ENCODE peak calls at places on chromosomes 7 and 10, in six cellular contexts. N is IMR-90, K is K562, V is A549, J is HepG2, R is GM12878. P is an unnamed sample.

GRCh38 chr7:76224695-76225094 is 23.0 kb downstream of the SRRM3 start:
- DNase-seq in V (no peak), J (no peak), N (no peak), R (no peak), K (no peak), P (no peak)

GRCh38 chr10:107059872-107060271 is 104.6 kb downstream of the SORCS1 start:
- DNase-seq in N (no peak), R (no peak), K (no peak), V (no peak), J (no peak), P (no peak)

GRCh38 chr7:106205621-106206222 is 79.1 kb downstream of the NAMPT start:
- DNase-seq in R (peak), J (no peak), K (no peak), N (peak), V (no peak), P (no peak)

GRCh38 chr10:54284526-54285193 is 516.4 kb downstream of the PCDH15 start:
- DNase-seq in R (no peak), N (no peak), K (no peak), J (no peak), V (no peak), P (no peak)

GRCh38 chr10:90407116-90407515 is 450.7 kb downstream of the HTR7 start:
- DNase-seq in K (no peak), V (no peak), J (no peak), R (no peak), N (peak), P (no peak)

GRCh38 chr10:125081931-125082330 is 78.4 kb downstream of the CTBP2 start:
- DNase-seq in J (no peak), R (no peak), V (no peak), N (no peak), K (no peak), P (no peak)

GRCh38 chr7:4233621-4234497 is 448.2 kb upstream of the FOXK1 start:
- DNase-seq in K (no peak), J (no peak), R (no peak), N (no peak), V (no peak), P (no peak)

GRCh38 chr7:155732275-155732674 is 80.0 kb downstream of the SHH start:
- DNase-seq in V (no peak), K (no peak), N (no peak), J (no peak), R (no peak), P (no peak)

GRCh38 chr7:19834566-19834965 is 61.1 kb upstream of the TMEM196 start:
- DNase-seq in N (no peak), R (no peak), J (no peak), V (no peak), K (no peak), P (no peak)

GRCh38 chr7:71710442-71710841 is 578.5 kb downstream of the GALNT17 start:
- DNase-seq in K (no peak), R (no peak), V (no peak), N (no peak), J (no peak), P (no peak)

GRCh38 chr7:924541-925231 is 29.8 kb downstream of the ADAP1 start:
- DNase-seq in R (no peak), J (no peak), K (no peak), N (peak), V (no peak), P (no peak)

GRCh38 chr10:79273603-79274002 is 73.7 kb upstream of the PPIF start:
- DNase-seq in N (no peak), R (no peak), K (no peak), J (no peak), V (no peak), P (no peak)

GRCh38 chr10:24873281-24873683 is 79.1 kb downstream of the PRTFDC1 start:
- DNase-seq in N (peak), V (no peak), R (no peak), K (no peak), J (peak), P (no peak)

GRCh38 chr7:73986158-73986631 is 41.8 kb upstream of the ELN start:
- DNase-seq in R (no peak), N (no peak), K (no peak), J (no peak), V (no peak), P (no peak)

GRCh38 chr10:82811621-82812020 is 936.6 kb downstream of the NRG3 start:
- DNase-seq in K (peak), R (no peak), J (no peak), N (no peak), V (no peak), P (peak)

GRCh38 chr10:108904163-108904878 is 1019.0 kb downstream of the XPNPEP1 start:
- DNase-seq in R (no peak), K (no peak), N (no peak), V (no peak), J (no peak), P (no peak)

GRCh38 chr10:13816195-13816926 is 229.6 kb downstream of the PRPF18 start:
- DNase-seq in R (no peak), V (no peak), N (peak), J (no peak), K (no peak), P (peak)

GRCh38 chr10:69747179-69747578 is 54.5 kb upstream of the COL13A1 start:
- DNase-seq in N (no peak), V (no peak), K (no peak), J (no peak), R (no peak), P (no peak)

GRCh38 chr7:139620676-139621344 is 97.3 kb downstream of the CLEC2L start:
- DNase-seq in J (peak), K (peak), V (peak), R (no peak), N (peak), P (peak)

GRCh38 chr7:129110575-129111376 is 33.7 kb upstream of the TSPAN33 start:
- DNase-seq in V (no peak), N (no peak), K (peak), J (peak), R (no peak), P (no peak)

GRCh38 chr10:14383266-14383665 is 52.5 kb upstream of the FRMD4A start:
- DNase-seq in K (no peak), N (peak), V (no peak), R (no peak), J (no peak), P (no peak)

GRCh38 chr7:17773289-17773626 is 167.0 kb downstream of the SNX13 start:
- DNase-seq in R (no peak), V (peak), J (peak), K (no peak), N (peak), P (no peak)

GRCh38 chr7:24968165-24968564 is 11.8 kb downstream of the OSBPL3 start:
- DNase-seq in R (no peak), K (no peak), N (no peak), J (no peak), V (no peak), P (no peak)

DNA sequence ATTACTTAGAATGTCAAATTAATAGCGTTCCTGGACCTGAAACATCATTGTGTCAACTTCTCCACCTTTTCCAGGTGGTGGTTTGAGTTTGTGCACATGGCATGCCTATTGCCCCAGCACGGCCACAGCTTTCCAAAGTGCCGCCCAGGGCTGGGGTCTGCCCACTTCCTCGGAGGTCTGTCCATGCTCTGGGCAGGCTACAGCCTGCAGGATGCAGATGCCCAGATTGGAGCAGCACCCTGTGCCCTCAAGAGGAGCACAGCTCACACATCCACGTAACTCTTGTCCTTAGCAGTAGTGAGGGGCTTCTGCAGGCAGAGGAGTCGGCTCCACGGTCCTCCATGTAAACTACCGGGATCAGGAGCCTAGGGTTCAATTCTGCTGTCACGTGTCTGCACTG is 238.6 kb downstream of the EBF3 start:
- DNase-seq in V (no peak), N (no peak), J (no peak), R (no peak), K (no peak), P (no peak)
- TF ChIP-seq BHLHE40 in V (no peak), N (no peak), J (no peak), R (no peak), K (no peak), P (no peak)

GRCh38 chr10:71128311-71129010 is 83.9 kb upstream of the UNC5B start:
- DNase-seq in K (no peak), J (no peak), N (no peak), V (no peak), R (no peak), P (no peak)
- TF ChIP-seq BHLHE40 in K (no peak), J (no peak), N (no peak), V (no peak), R (no peak), P (no peak)

GRCh38 chr7:35450456-35450855 is 196.6 kb upstream of the TBX20 start:
- DNase-seq in K (no peak), V (no peak), J (no peak), N (no peak), R (no peak), P (no peak)
- TF ChIP-seq BHLHE40 in K (no peak), V (no peak), J (no peak), N (no peak), R (no peak), P (no peak)

GRCh38 chr7:134747326-134747725 is 32.1 kb upstream of the CALD1 start:
- DNase-seq in V (no peak), J (no peak), N (no peak), K (no peak), R (no peak), P (no peak)

GRCh38 chr7:134744569-134744968 is 34.9 kb upstream of the CALD1 start:
- DNase-seq in K (no peak), V (no peak), R (no peak), J (no peak), N (no peak), P (no peak)

GRCh38 chr7:134752006-134752760 is 27.3 kb upstream of the CALD1 start:
- DNase-seq in N (peak), R (no peak), J (no peak), V (no peak), K (no peak), P (no peak)

GRCh38 chr7:134755422-134756022 is 23.9 kb upstream of the CALD1 start:
- DNase-seq in N (no peak), J (no peak), K (no peak), V (no peak), R (no peak), P (no peak)

DNA sequence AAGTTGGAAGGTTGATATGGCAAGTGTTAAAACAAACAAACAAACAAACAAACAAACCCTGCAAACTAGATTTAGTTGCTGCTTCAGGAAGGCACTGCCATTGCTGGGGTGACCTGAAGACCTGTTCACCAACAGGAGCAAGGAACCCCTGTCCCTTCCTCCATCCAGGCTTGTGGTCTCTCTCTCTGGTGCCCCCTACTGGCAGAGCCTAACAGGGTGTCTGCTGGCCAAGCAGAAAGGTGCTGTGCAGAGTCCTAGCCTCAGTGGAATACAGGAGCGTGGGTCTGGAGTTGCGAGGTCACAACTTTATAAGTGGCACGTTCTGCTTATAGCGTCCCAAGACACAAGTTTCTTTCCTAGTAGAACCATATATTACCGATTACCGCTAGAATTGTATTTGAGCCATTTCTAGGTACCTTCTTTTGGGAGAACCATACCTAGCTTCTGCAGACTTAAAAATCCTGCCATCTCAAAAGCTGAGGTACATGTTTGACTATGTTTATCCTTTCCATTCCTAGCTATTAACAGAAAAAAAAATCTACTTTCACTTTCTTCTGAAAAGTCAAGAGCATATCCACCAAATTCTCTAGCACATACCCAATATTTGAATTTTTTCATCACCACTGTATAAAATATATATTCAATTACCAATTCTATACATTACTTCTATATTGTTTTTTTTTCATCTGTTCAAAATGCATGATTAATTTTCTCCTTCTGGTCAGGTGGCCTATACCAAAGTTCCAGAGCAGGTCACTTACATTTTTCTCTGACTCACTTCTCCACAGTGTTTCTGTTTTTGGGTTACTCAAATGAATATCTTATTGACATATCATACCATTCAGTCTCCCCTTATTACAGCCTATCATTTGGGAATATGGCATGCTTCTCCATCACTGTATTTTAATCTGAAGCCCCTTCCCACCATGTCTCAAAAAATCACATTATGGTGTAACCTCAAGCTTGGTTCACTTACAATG is 29.1 kb upstream of the CALD1 start:
- DNase-seq in R (no peak), K (peak), V (peak), J (peak), N (peak), P (peak)
- TF ChIP-seq BHLHE40 in R (no peak), K (no peak), V (no peak), J (no peak), N (no peak), P (no peak)

GRCh38 chr7:77246031-77246430 is 46.4 kb upstream of the FGL2 start:
- DNase-seq in V (no peak), R (no peak), J (peak), K (no peak), N (no peak), P (no peak)

GRCh38 chr7:77244222-77244934 is 44.8 kb upstream of the FGL2 start:
- DNase-seq in R (no peak), V (no peak), N (peak), K (no peak), J (no peak), P (no peak)

GRCh38 chr7:77248154-77248553 is 48.5 kb upstream of the FGL2 start:
- DNase-seq in J (no peak), V (no peak), N (no peak), K (no peak), R (no peak), P (no peak)

GRCh38 chr7:77245015-77245755 is 45.6 kb upstream of the FGL2 start:
- DNase-seq in N (no peak), J (peak), K (no peak), R (no peak), V (no peak), P (no peak)

GRCh38 chr7:77247206-77247850 is 47.7 kb upstream of the FGL2 start:
- DNase-seq in J (peak), V (peak), K (peak), N (peak), R (peak), P (peak)
- TF ChIP-seq BHLHE40 in J (no peak), V (no peak), K (no peak), N (no peak), R (no peak), P (no peak)

GRCh38 chr7:50477640-50478039 is 27.5 kb upstream of the FIGNL1 start:
- DNase-seq in R (no peak), J (peak), N (no peak), V (no peak), K (no peak), P (no peak)
- TF ChIP-seq BHLHE40 in R (no peak), J (no peak), N (no peak), V (no peak), K (no peak), P (no peak)

GRCh38 chr7:142240546-142240945 is 17.3 kb downstream of the PRSS58 start:
- DNase-seq in N (no peak), J (no peak), R (no peak), K (no peak), V (no peak), P (no peak)

GRCh38 chr7:142248166-142249160 is 9.4 kb downstream of the PRSS58 start:
- DNase-seq in N (no peak), V (no peak), R (no peak), J (no peak), K (no peak), P (no peak)

GRCh38 chr7:142243823-142244222 is 14.0 kb downstream of the PRSS58 start:
- DNase-seq in V (no peak), R (no peak), K (no peak), J (no peak), N (no peak), P (no peak)
- TF ChIP-seq BHLHE40 in V (no peak), R (no peak), K (no peak), J (no peak), N (no peak), P (no peak)

P was measured in HEK293T.